ENCODE peak calls at places on chromosomes 16 and 17, in ten cellular contexts. N is A549, J is PC-9, T is Peyer's patch, L is cerebellar nuclear complex, M is foreskin keratinocyte, I is bronchial epithelial cell, E is HFF-Myc, O is amygdala, Q is T-helper 1 cell. V is an unnamed sample.

GRCh38 chr16:86740817-86741799 is 162.8 kb downstream of the FOXL1 start:
- DNase-seq in M (peak), L (no peak), O (no peak), Q (no peak), J (no peak), T (no peak), N (peak), I (peak), E (peak), V (no peak)

GRCh38 chr17:31310260-31310659 is 3.6 kb downstream of the EVI2B start:
- DNase-seq in N (no peak), E (no peak), L (no peak), I (no peak), M (no peak), T (peak), J (no peak), Q (peak), O (no peak), V (no peak)

GRCh38 chr17:39096435-39097158 is 54.8 kb downstream of the PLXDC1 start:
- DNase-seq in M (no peak), T (peak), O (no peak), J (no peak), Q (peak), I (no peak), N (no peak), L (no peak), E (no peak), V (no peak)

GRCh38 chr16:16099320-16099719 is 124.0 kb downstream of the ABCC6 start:
- DNase-seq in O (no peak), L (no peak), I (no peak), M (no peak), T (no peak), J (no peak), E (no peak), Q (no peak), N (no peak), V (no peak)

GRCh38 chr17:76909971-76910760 is 42.0 kb downstream of the MGAT5B start:
- DNase-seq in O (no peak), L (no peak), N (peak), E (no peak), T (no peak), M (peak), J (peak), Q (peak), I (peak), V (no peak)

GRCh38 chr16:70579248-70579647 is 55.6 kb downstream of the SF3B3 start:
- DNase-seq in T (no peak), N (no peak), J (no peak), L (no peak), E (no peak), Q (no peak), I (no peak), O (no peak), M (no peak), V (no peak)

GRCh38 chr17:66840061-66840460 is 5.1 kb downstream of the CACNG5 start:
- DNase-seq in N (no peak), I (no peak), L (no peak), J (no peak), E (no peak), Q (no peak), O (no peak), M (no peak), T (no peak), V (no peak)

GRCh38 chr17:48636177-48637018 is 10.2 kb upstream of the HOXB9 start:
- DNase-seq in N (peak), O (no peak), Q (peak), I (peak), J (peak), M (no peak), T (peak), L (no peak), E (peak), V (peak)

GRCh38 chr17:78617371-78618061 is 40.3 kb upstream of the DNAH17 start:
- DNase-seq in O (no peak), Q (no peak), N (no peak), M (no peak), J (no peak), L (peak), E (no peak), I (no peak), T (no peak), V (no peak)

GRCh38 chr17:63589646-63590045 is 11.0 kb upstream of the TACO1 start:
- DNase-seq in N (no peak), T (no peak), J (no peak), I (peak), Q (no peak), E (no peak), M (peak), O (no peak), L (no peak), V (no peak)

GRCh38 chr17:80778716-80779115 is 212.9 kb upstream of the CHMP6 start:
- DNase-seq in O (no peak), I (no peak), L (no peak), M (no peak), N (no peak), E (no peak), J (no peak), T (no peak), Q (no peak), V (no peak)

GRCh38 chr17:50264263-50265113 is 9.8 kb upstream of the TMEM92 start:
- DNase-seq in Q (no peak), M (no peak), T (no peak), L (no peak), J (no peak), E (no peak), O (no peak), I (no peak), N (no peak), V (no peak)

GRCh38 chr17:45854209-45854608 is 9.5 kb downstream of the SPPL2C start:
- DNase-seq in E (no peak), J (no peak), M (no peak), I (no peak), N (no peak), Q (no peak), L (no peak), O (no peak), T (no peak), V (no peak)

GRCh38 chr16:23146877-23147601 is 2.2 kb downstream of the USP31 start:
- DNase-seq in E (no peak), L (no peak), T (no peak), N (no peak), I (peak), O (no peak), J (no peak), Q (no peak), M (peak), V (no peak)

GRCh38 chr17:44007346-44008204 is 3.2 kb downstream of the NAGS start:
- DNase-seq in T (no peak), M (no peak), N (no peak), I (no peak), Q (no peak), J (no peak), L (no peak), E (no peak), O (no peak), V (no peak)

GRCh38 chr17:56979091-56979480 is 1.2 kb downstream of the SCPEP1 start:
- DNase-seq in O (no peak), J (no peak), T (no peak), Q (no peak), I (peak), N (no peak), M (no peak), E (no peak), L (no peak), V (no peak)

GRCh38 chr17:3385869-3386816 is at the start of gene OR3A2:
- DNase-seq in L (no peak), Q (peak), I (no peak), N (no peak), T (no peak), O (no peak), J (no peak), E (no peak), M (no peak), V (no peak)

GRCh38 chr17:62094175-62094574 is 29.1 kb upstream of the MED13 start:
- DNase-seq in M (no peak), J (no peak), E (no peak), L (no peak), T (no peak), Q (no peak), I (no peak), N (no peak), O (no peak), V (no peak)

GRCh38 chr17:3693099-3693498 is 2.9 kb downstream of the P2RX5 start:
- DNase-seq in Q (no peak), M (no peak), I (no peak), E (no peak), L (no peak), J (no peak), O (no peak), T (no peak), N (no peak), V (no peak)

GRCh38 chr16:71626018-71626857 is at the start of gene MARVELD3:
- DNase-seq in J (peak), Q (no peak), N (no peak), O (no peak), E (no peak), M (peak), L (no peak), T (no peak), I (peak), V (no peak)

GRCh38 chr17:57666198-57666870 is 78.8 kb downstream of the CCDC182 start:
- DNase-seq in J (no peak), O (no peak), Q (no peak), E (no peak), I (no peak), M (no peak), T (peak), L (no peak), N (no peak), V (no peak)

GRCh38 chr17:76697702-76698465 is 12.9 kb downstream of the MXRA7 start:
- DNase-seq in J (no peak), I (no peak), E (no peak), M (no peak), L (no peak), T (no peak), N (no peak), Q (no peak), O (no peak), V (no peak)

GRCh38 chr16:88744839-88745521 is 38.7 kb downstream of the CTU2 start:
- DNase-seq in O (no peak), Q (no peak), E (no peak), J (no peak), T (no peak), M (no peak), L (no peak), N (no peak), I (no peak), V (no peak)

GRCh38 chr17:43085489-43085888 is 39.7 kb downstream of the BRCA1 start:
- DNase-seq in N (peak), M (peak), J (no peak), L (no peak), E (peak), T (no peak), O (no peak), I (no peak), Q (no peak), V (no peak)

GRCh38 chr17:17206913-17207368 is 808 bp upstream of the PLD6 start:
- DNase-seq in T (no peak), Q (no peak), L (no peak), J (no peak), E (no peak), O (no peak), N (no peak), M (peak), I (no peak), V (peak)

GRCh38 chr17:56707312-56708219 is 114.1 kb downstream of the NOG start:
- DNase-seq in O (no peak), L (no peak), N (no peak), M (no peak), E (no peak), T (no peak), J (no peak), I (peak), Q (no peak), V (no peak)

GRCh38 chr17:58764373-58764772 is 8.7 kb downstream of the PPM1E start:
- DNase-seq in L (no peak), Q (no peak), I (no peak), J (no peak), E (no peak), M (no peak), O (no peak), T (no peak), N (no peak), V (no peak)

GRCh38 chr16:29779474-29779873 is 1.4 kb downstream of the ZG16 start:
- DNase-seq in Q (no peak), T (no peak), O (no peak), J (peak), N (peak), I (peak), E (no peak), M (peak), L (no peak), V (no peak)

GRCh38 chr17:56624947-56625346 is 31.4 kb downstream of the NOG start:
- DNase-seq in Q (no peak), J (no peak), N (no peak), L (no peak), I (no peak), T (no peak), E (no peak), M (no peak), O (no peak), V (no peak)

GRCh38 chr16:66508914-66509496 is 40.9 kb downstream of the TK2 start:
- DNase-seq in M (no peak), J (no peak), Q (no peak), E (no peak), O (no peak), T (no peak), L (no peak), N (no peak), I (no peak), V (no peak)

GRCh38 chr16:85675528-85675927 is 13.2 kb downstream of the GINS2 start:
- DNase-seq in M (no peak), I (no peak), L (no peak), N (peak), Q (no peak), J (no peak), E (peak), O (no peak), T (no peak), V (no peak)

GRCh38 chr16:89398924-89399323 is 91.4 kb downstream of the ANKRD11 start:
- DNase-seq in J (no peak), I (no peak), L (no peak), E (no peak), O (no peak), T (no peak), Q (no peak), N (no peak), M (no peak), V (no peak)

V was measured in NCI-H1092.